ENCODE peak calls at places on chromosomes 2 and 18, in ten cellular contexts. U is naive thymus-derived CD8-positive, alpha-beta T cell; Y is stimulated activated naive CD8-positive, alpha-beta T cell treated with anti-CD3 and anti-CD28 coated beads, Interleukin-15, Interleukin-2, amounts not matched to agents 100 U/mL and 50 U/mL, for 24 hours; R is memory B cell; S is cardiac fibroblast; K is NCI-H2081; H is non-pigmented ciliary epithelial cell; C is cerebellum; O is Calu3; Q is CD8-positive, alpha-beta T cell. X is an unnamed sample.

GRCh38 chr18:8471373-8471772 is 137.9 kb upstream of the RAB12 start:
- DNase-seq in K (no peak), S (no peak), U (no peak), H (no peak), Y (no peak), R (no peak), O (no peak), C (no peak), Q (no peak), X (no peak)

GRCh38 chr18:28183418-28184078 is 6.6 kb upstream of the CDH2 start:
- DNase-seq in S (peak; percentile 55), Y (no peak), H (no peak), C (no peak), U (no peak), K (no peak), R (no peak), O (no peak), Q (no peak), X (no peak)

GRCh38 chr2:16429431-16429830 is 236.2 kb downstream of the CYRIA start:
- DNase-seq in K (no peak), O (no peak), Q (no peak), Y (no peak), C (no peak), H (no peak), R (no peak), U (no peak), S (no peak), X (no peak)

GRCh38 chr18:57916684-57917083 is 113.6 kb upstream of the ATP8B1 start:
- DNase-seq in H (no peak), R (no peak), K (no peak), S (peak; percentile 8), Y (no peak), O (no peak), U (no peak), Q (no peak), C (no peak), X (no peak)

GRCh38 chr2:105409717-105410116 is 10.9 kb upstream of the FHL2 start:
- DNase-seq in R (no peak), Q (no peak), Y (no peak), U (no peak), K (no peak), H (no peak), S (peak; percentile 65), O (no peak), C (peak; percentile 62), X (no peak)

GRCh38 chr18:74251297-74252031 is 40.3 kb downstream of the CYB5A start:
- DNase-seq in Y (no peak), R (no peak), O (peak; percentile 17), H (peak; percentile 35), U (no peak), S (peak; percentile 76), C (no peak), Q (no peak), K (no peak), X (no peak)

GRCh38 chr2:99420031-99420430 is 69.8 kb downstream of the REV1 start:
- DNase-seq in S (peak; percentile 53), Y (no peak), U (no peak), K (no peak), O (no peak), C (no peak), H (no peak), Q (no peak), R (no peak), X (no peak)

GRCh38 chr2:187324631-187325030 is 123.4 kb downstream of the CALCRL start:
- DNase-seq in H (no peak), Q (no peak), K (no peak), C (no peak), O (no peak), R (no peak), S (no peak), Y (no peak), U (no peak), X (no peak)

GRCh38 chr2:189933041-189933440 is 129.5 kb downstream of the MSTN start:
- DNase-seq in R (no peak), K (no peak), Q (no peak), H (no peak), O (no peak), S (peak; percentile 15), Y (no peak), U (no peak), C (no peak), X (no peak)

GRCh38 chr2:66577331-66578041 is 142.6 kb downstream of the MEIS1 start:
- DNase-seq in S (no peak), C (peak; percentile 62), H (no peak), U (no peak), R (no peak), Q (no peak), O (peak; percentile 23), Y (no peak), K (peak; percentile 34), X (no peak)

GRCh38 chr2:619964-620363 is 57.2 kb downstream of the TMEM18 start:
- DNase-seq in Y (no peak), K (no peak), C (no peak), U (no peak), O (no peak), H (no peak), Q (no peak), S (no peak), R (no peak), X (no peak)

GRCh38 chr2:239598732-239599090 is 197.9 kb upstream of the HDAC4 start:
- DNase-seq in S (no peak), U (no peak), H (no peak), Y (no peak), O (no peak), K (no peak), C (no peak), R (no peak), Q (no peak), X (no peak)

GRCh38 chr18:23173912-23174311 is 38.6 kb downstream of the CABLES1 start:
- DNase-seq in Q (no peak), K (no peak), H (no peak), Y (no peak), R (no peak), O (no peak), C (no peak), S (no peak), U (no peak), X (no peak)

GRCh38 chr2:139156730-139157129 is 376.5 kb upstream of the NXPH2 start:
- DNase-seq in O (no peak), K (no peak), C (no peak), S (no peak), R (no peak), U (no peak), H (no peak), Q (no peak), Y (no peak), X (no peak)

GRCh38 chr2:59530258-59530657 is 1023.2 kb downstream of the BCL11A start:
- DNase-seq in K (no peak), Y (no peak), O (no peak), H (no peak), U (no peak), Q (no peak), R (no peak), C (no peak), S (no peak), X (no peak)

GRCh38 chr2:206378835-206379234 is 64.5 kb upstream of the ADAM23 start:
- DNase-seq in C (no peak), O (no peak), S (peak; percentile 38), K (no peak), Q (no peak), R (no peak), U (no peak), H (no peak), Y (no peak), X (no peak)

GRCh38 chr2:117537030-117537429 is 277.5 kb upstream of the DDX18 start:
- DNase-seq in K (no peak), R (no peak), U (no peak), Y (no peak), O (no peak), Q (no peak), C (no peak), H (no peak), S (no peak), X (no peak)

GRCh38 chr18:23237524-23238151 is 102.4 kb downstream of the CABLES1 start:
- DNase-seq in K (no peak), R (no peak), Y (peak; percentile 67), C (no peak), S (peak; percentile 67), H (no peak), O (no peak), Q (peak; percentile 43), U (peak; percentile 10), X (peak; percentile 18)

GRCh38 chr2:38975009-38975408 is 85.3 kb downstream of the ARHGEF33 start:
- DNase-seq in Q (no peak), Y (no peak), O (no peak), S (no peak), R (no peak), C (no peak), H (no peak), U (no peak), K (no peak), X (no peak)

GRCh38 chr2:240999001-240999791 is 778 bp downstream of the SNED1 start:
- DNase-seq in Q (no peak), C (peak; percentile 49), U (no peak), K (no peak), H (no peak), O (peak; percentile 24), Y (peak; percentile 3), S (no peak), R (no peak), X (no peak)

GRCh38 chr2:69683170-69683971 is 39.8 kb upstream of the AAK1 start:
- DNase-seq in Y (no peak), R (no peak), C (no peak), O (no peak), S (peak; percentile 87), U (no peak), Q (no peak), H (no peak), K (no peak), X (no peak)

GRCh38 chr2:25197336-25198208 is 29.2 kb upstream of the POMC start:
- DNase-seq in R (no peak), H (no peak), O (peak; percentile 11), C (no peak), U (no peak), S (no peak), Y (no peak), Q (no peak), K (no peak), X (no peak)

GRCh38 chr2:150107816-150108215 is 379.7 kb downstream of the RND3 start:
- DNase-seq in U (no peak), C (no peak), S (peak; percentile 20), R (no peak), Y (no peak), H (no peak), K (no peak), Q (no peak), O (no peak), X (no peak)

GRCh38 chr18:46915800-46916550 is 1.3 kb downstream of the PIAS2 start:
- DNase-seq in S (no peak), Y (no peak), H (no peak), R (no peak), O (no peak), K (peak; percentile 23), Q (no peak), C (peak; percentile 16), U (no peak), X (no peak)

GRCh38 chr2:217901826-217902225 is 101.0 kb downstream of the TNS1 start:
- DNase-seq in Q (no peak), Y (no peak), S (peak; percentile 93), K (no peak), U (no peak), R (no peak), H (peak; percentile 56), C (no peak), O (no peak), X (no peak)

GRCh38 chr2:207772081-207772843 is 2.6 kb upstream of the FZD5 start:
- DNase-seq in O (no peak), Q (no peak), C (no peak), Y (peak; percentile 35), H (no peak), S (peak; percentile 51), R (no peak), U (no peak), K (no peak), X (no peak)

GRCh38 chr2:156322103-156322671 is 10.3 kb downstream of the NR4A2 start:
- DNase-seq in U (no peak), O (no peak), C (no peak), S (no peak), K (no peak), R (no peak), Y (peak; percentile 48), H (no peak), Q (peak; percentile 22), X (peak; percentile 35)

GRCh38 chr18:48838921-48839818 is 111.6 kb downstream of the SMAD7 start:
- DNase-seq in K (no peak), O (no peak), U (no peak), S (peak; percentile 74), Y (peak; percentile 37), C (no peak), H (no peak), R (no peak), Q (no peak), X (no peak)